ENCODE peak calls at places on chromosomes 2 and 18, in four cellular contexts. Z is K562, Y is H1, P is SK-N-SH. F is an unnamed sample.

GRCh38 chr2:39513641-39514094 is 76.6 kb upstream of the MAP4K3 start:
- DNase-seq in Y (no peak), Z (peak; percentile 69), P (peak; percentile 57), F (peak; percentile 35)

GRCh38 chr2:175167792-175168563 is at the start of gene ATF2:
- DNase-seq in P (peak; percentile 93), Y (peak; percentile 100), Z (peak; percentile 99), F (peak; percentile 99)

GRCh38 chr2:42708196-42708595 is 55.7 kb downstream of the OXER1 start:
- DNase-seq in Z (no peak), Y (no peak), P (no peak), F (no peak)

GRCh38 chr18:37986665-37987064 is 421.1 kb upstream of the CELF4 start:
- DNase-seq in P (no peak), Z (no peak), Y (no peak), F (no peak)

GRCh38 chr2:40543381-40543780 is 91.5 kb upstream of the SLC8A1 start:
- DNase-seq in P (no peak), Z (no peak), Y (no peak), F (no peak)

GRCh38 chr2:70024284-70024683 is 62.9 kb upstream of the ASPRV1 start:
- DNase-seq in Y (no peak), Z (no peak), P (no peak), F (peak; percentile 35)

GRCh38 chr2:191696001-191696400 is 18.1 kb downstream of the NABP1 start:
- DNase-seq in P (no peak), Y (no peak), Z (no peak), F (no peak)

GRCh38 chr2:101782427-101782792 is 84.9 kb downstream of the MAP4K4 start:
- DNase-seq in Z (peak; percentile 17), P (no peak), Y (no peak), F (no peak)

GRCh38 chr2:228527481-228527880 is 346.0 kb upstream of the SPHKAP start:
- DNase-seq in Z (no peak), Y (no peak), P (no peak), F (no peak)

GRCh38 chr2:108896741-108897140 is 92.3 kb downstream of the EDAR start:
- DNase-seq in Z (no peak), P (no peak), Y (no peak), F (no peak)

GRCh38 chr2:145687445-145688104 is 1167.7 kb upstream of the ZEB2 start:
- DNase-seq in P (no peak), Z (no peak), Y (peak; percentile 5), F (no peak)

GRCh38 chr2:62458206-62459035 is 47.6 kb downstream of the TMEM17 start:
- DNase-seq in P (no peak), Z (no peak), Y (no peak), F (no peak)

GRCh38 chr2:136381722-136382633 is 264.0 kb upstream of the CXCR4 start:
- DNase-seq in Y (no peak), Z (no peak), P (no peak), F (no peak)

GRCh38 chr2:37637122-37637875 is 34.1 kb downstream of the CDC42EP3 start:
- DNase-seq in Z (no peak), P (no peak), Y (no peak), F (no peak)

GRCh38 chr2:152419944-152420813 is 85.2 kb downstream of the FMNL2 start:
- DNase-seq in Y (no peak), P (no peak), Z (no peak), F (no peak)

GRCh38 chr2:131036269-131036668 is 57.0 kb downstream of the FAM168B start:
- DNase-seq in P (no peak), Z (no peak), Y (no peak), F (no peak)

GRCh38 chr2:240163056-240163714 is 22.7 kb upstream of the OTOS start:
- DNase-seq in Y (no peak), P (no peak), Z (no peak), F (no peak)

GRCh38 chr18:53886066-53886465 is 338.4 kb downstream of the MBD2 start:
- DNase-seq in P (no peak), Y (no peak), Z (no peak), F (no peak)

GRCh38 chr18:75375341-75375740 is 52.2 kb downstream of the SMIM21 start:
- DNase-seq in P (no peak), Z (no peak), Y (no peak), F (no peak)

GRCh38 chr2:190069936-190070696 is 7.6 kb upstream of the MSTN start:
- DNase-seq in P (peak; percentile 30), Y (no peak), Z (peak; percentile 16), F (no peak)

GRCh38 chr2:110771549-110772382 is 39.4 kb downstream of the ACOXL start:
- DNase-seq in Y (no peak), P (no peak), Z (no peak), F (no peak)

GRCh38 chr2:134466141-134466540 is 212.3 kb downstream of the MGAT5 start:
- DNase-seq in Z (peak; percentile 41), P (peak; percentile 46), Y (no peak), F (peak; percentile 61)

GRCh38 chr2:6880200-6880733 is 2.7 kb downstream of the RSAD2 start:
- DNase-seq in Z (no peak), Y (no peak), P (no peak), F (no peak)

GRCh38 chr18:74609535-74609934 is 11.9 kb downstream of the ZNF407 start:
- DNase-seq in Z (no peak), Y (no peak), P (no peak), F (no peak)

GRCh38 chr2:49044680-49045079 is 109.6 kb downstream of the FSHR start:
- DNase-seq in P (peak; percentile 6), Z (no peak), Y (no peak), F (no peak)

GRCh38 chr2:179691235-179691634 is 170.2 kb downstream of the ZNF385B start:
- DNase-seq in P (no peak), Z (no peak), Y (no peak), F (no peak)

GRCh38 chr2:170771049-170771937 is 1.1 kb downstream of the ERICH2 start:
- DNase-seq in P (no peak), Z (no peak), Y (no peak), F (peak; percentile 61)

GRCh38 chr2:217631091-217631490 is 371.7 kb downstream of the TNS1 start:
- DNase-seq in Y (no peak), P (no peak), Z (no peak), F (no peak)

GRCh38 chr2:27191107-27191829 is 20.6 kb upstream of the ATRAID start:
- DNase-seq in Z (peak; percentile 60), Y (no peak), P (peak; percentile 84), F (peak; percentile 54)

GRCh38 chr2:162908567-162908966 is 70.0 kb upstream of the KCNH7 start:
- DNase-seq in Y (no peak), Z (no peak), P (no peak), F (peak; percentile 12)

GRCh38 chr2:16442971-16443370 is 222.7 kb downstream of the CYRIA start:
- DNase-seq in P (no peak), Y (no peak), Z (no peak), F (no peak)

GRCh38 chr18:38241736-38242135 is 676.1 kb upstream of the CELF4 start:
- DNase-seq in Y (no peak), P (no peak), Z (no peak), F (no peak)

GRCh38 chr2:234198976-234199375 is 148.5 kb downstream of the SPP2 start:
- DNase-seq in Y (no peak), Z (no peak), P (no peak), F (no peak)

GRCh38 chr2:148944536-148944935 is 69.5 kb downstream of the KIF5C start:
- DNase-seq in Y (no peak), Z (no peak), P (no peak), F (no peak)

GRCh38 chr2:96374211-96374951 is 38.8 kb downstream of the NCAPH start:
- DNase-seq in P (peak; percentile 64), Z (no peak), Y (no peak), F (no peak)

DNA sequence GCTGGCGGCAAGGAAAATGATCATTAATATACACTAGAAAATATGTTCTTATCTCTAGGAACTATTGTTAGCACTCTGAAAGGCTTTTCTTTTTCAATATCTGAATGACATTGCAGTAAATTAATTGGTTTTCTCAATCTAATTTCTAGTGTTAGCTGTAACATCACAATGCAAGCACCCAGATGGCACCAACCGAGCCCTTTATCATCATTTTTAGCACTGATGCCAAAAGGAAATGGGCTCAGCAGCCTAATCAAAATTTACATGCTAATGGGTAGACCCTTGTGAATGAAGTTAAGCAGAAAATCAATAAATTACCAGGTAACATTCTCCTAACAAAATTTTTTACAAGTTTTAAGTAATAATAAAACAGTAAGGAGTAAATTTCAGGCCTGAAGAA is 53.5 kb upstream of the PGAP1 start:
- DNase-seq in Z (no peak), P (no peak), Y (no peak), F (no peak)
- TF ChIP-seq MAX in Z (no peak), P (no peak), Y (no peak), F (no peak)

DNA sequence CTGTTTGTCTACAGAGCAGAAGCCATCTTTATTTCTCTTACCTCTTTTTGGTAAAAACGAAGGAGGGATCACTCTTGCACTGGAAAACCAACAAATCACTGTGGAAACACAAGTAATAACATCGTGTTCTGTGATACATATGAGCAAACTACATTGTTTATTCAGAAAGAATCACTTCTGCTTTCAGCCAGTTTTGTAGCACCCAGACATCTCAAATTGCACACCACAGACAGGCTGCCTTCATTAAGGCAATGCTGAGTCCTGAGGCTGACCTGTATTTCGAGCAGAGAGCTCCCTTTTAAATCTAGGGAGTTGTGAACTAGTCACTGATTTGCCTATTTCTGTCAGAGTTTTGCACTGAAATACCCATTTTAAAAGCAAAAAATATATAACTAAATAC is 1003.2 kb upstream of the FAM98A start:
- DNase-seq in Z (no peak), Y (no peak), P (no peak), F (no peak)
- TF ChIP-seq USF2 in Z (no peak), Y (no peak), P (no peak), F (no peak)

DNA sequence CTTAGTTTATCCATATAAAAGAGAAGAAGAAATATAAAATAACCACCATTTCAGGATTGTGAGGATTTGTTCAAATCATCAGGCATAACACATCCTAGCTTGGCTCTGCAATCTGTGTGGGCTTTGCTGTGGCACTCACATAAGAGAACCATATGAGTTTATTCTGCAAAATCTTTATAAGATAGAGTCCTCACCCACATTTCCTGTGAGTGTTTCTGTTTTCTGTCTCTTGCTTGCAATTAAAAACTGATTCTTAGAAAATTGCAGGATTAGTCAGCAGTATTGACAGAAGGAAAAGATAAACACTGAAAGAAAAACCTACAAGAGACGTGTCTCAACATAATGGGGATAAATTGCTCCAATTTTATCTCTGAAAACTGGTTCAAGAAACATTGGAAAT is 258.5 kb downstream of the RND3 start:
- DNase-seq in P (no peak), Z (no peak), Y (no peak), F (no peak)
- TF ChIP-seq TEAD4 in P (no peak), Z (no peak), Y (no peak), F (no peak)

GRCh38 chr2:129133692-129134641 is 815.3 kb upstream of the HS6ST1 start:
- DNase-seq in P (no peak), Y (no peak), Z (no peak), F (no peak)
- TF ChIP-seq MAX in P (no peak), Y (no peak), Z (no peak), F (no peak)